ENCODE peak calls at places on chromosomes 7 and 10, in seven cellular contexts. B, P, O, K, L, H and J are unnamed samples.

GRCh38 chr10:90125966-90126600 is 424.7 kb downstream of the KIF20B start:
- DNase-seq in H (no peak), L (no peak), B (peak; percentile 76), P (no peak), K (no peak), O (no peak), J (no peak)

GRCh38 chr7:14377646-14378266 is 388.3 kb upstream of the ETV1 start:
- DNase-seq in O (no peak), H (no peak), P (no peak), K (no peak), B (peak; percentile 73), L (no peak), J (no peak)

GRCh38 chr10:131691481-131692090 is 209.2 kb upstream of the PPP2R2D start:
- DNase-seq in O (peak; percentile 31), B (no peak), L (no peak), K (no peak), H (no peak), P (no peak), J (no peak)

GRCh38 chr10:27359792-27360320 is 119.3 kb upstream of the ACBD5 start:
- DNase-seq in H (no peak), B (no peak), P (no peak), L (no peak), K (no peak), O (no peak), J (no peak)

GRCh38 chr7:24882989-24883631 is 96.9 kb downstream of the OSBPL3 start:
- DNase-seq in B (peak; percentile 94), L (no peak), K (no peak), H (no peak), O (no peak), P (no peak), J (no peak)

GRCh38 chr10:93680414-93681047 is 21.9 kb downstream of the FRA10AC1 start:
- DNase-seq in O (no peak), P (no peak), L (no peak), H (no peak), K (no peak), B (peak; percentile 58), J (no peak)

GRCh38 chr7:120988591-120989299 is at the start of gene CPED1:
- DNase-seq in B (peak; percentile 96), O (peak; percentile 88), K (no peak), H (peak; percentile 17), L (peak; percentile 72), P (peak; percentile 19), J (no peak)

GRCh38 chr7:131546126-131546525 is 10.3 kb downstream of the PODXL start:
- DNase-seq in B (no peak), O (no peak), L (no peak), K (no peak), H (no peak), P (no peak), J (no peak)

GRCh38 chr10:132110713-132111112 is 45.0 kb downstream of the JAKMIP3 start:
- DNase-seq in L (no peak), O (peak; percentile 48), K (no peak), P (no peak), H (no peak), B (no peak), J (no peak)

GRCh38 chr7:117829450-117829849 is 43.8 kb downstream of the CTTNBP2 start:
- DNase-seq in P (no peak), O (no peak), K (no peak), H (no peak), B (peak; percentile 11), L (no peak), J (no peak)

GRCh38 chr10:21527634-21528451 is 2.4 kb upstream of the SKIDA1 start:
- DNase-seq in L (no peak), K (no peak), H (no peak), P (no peak), B (peak; percentile 55), O (no peak), J (no peak)

GRCh38 chr7:75691793-75692543 is 46.8 kb downstream of the HIP1 start:
- DNase-seq in O (peak; percentile 7), L (no peak), P (no peak), K (no peak), B (no peak), H (no peak), J (no peak)

GRCh38 chr7:2971914-2972530 is 71.6 kb downstream of the CARD11 start:
- DNase-seq in K (no peak), O (peak; percentile 5), L (no peak), B (no peak), P (no peak), H (no peak), J (no peak)

GRCh38 chr7:36784991-36785940 is 61.0 kb upstream of the AOAH start:
- DNase-seq in P (peak; percentile 57), L (no peak), O (peak; percentile 65), K (peak; percentile 23), H (no peak), B (no peak), J (no peak)

GRCh38 chr7:5692845-5693278 is 88.6 kb downstream of the RNF216 start:
- DNase-seq in K (no peak), P (no peak), H (no peak), O (no peak), L (no peak), B (peak; percentile 70), J (no peak)

GRCh38 chr7:132019718-132020117 is 463.3 kb upstream of the PODXL start:
- DNase-seq in B (no peak), P (no peak), O (no peak), L (no peak), K (no peak), H (no peak), J (no peak)